ENCODE peak calls at places on chromosomes 1 and 21, in four cellular contexts. One of them, this sample, is unnamed.

GRCh38 chr1:51916587-51917405 is 38.3 kb upstream of the NRDC start:
- DNase-seq in IMR-90: peak
- DNase-seq in SK-N-MC: no peak
- DNase-seq in Karpas-422: peak
- DNase-seq in this sample: peak

GRCh38 chr1:204523605-204524215 is 7.5 kb downstream of the MDM4 start:
- DNase-seq in SK-N-MC: no peak
- DNase-seq in IMR-90: no peak
- DNase-seq in Karpas-422: no peak
- DNase-seq in this sample: no peak

GRCh38 chr1:41868241-41868953 is 50.3 kb downstream of the HIVEP3 start:
- DNase-seq in IMR-90: no peak
- DNase-seq in Karpas-422: peak
- DNase-seq in SK-N-MC: no peak
- DNase-seq in this sample: no peak

GRCh38 chr1:200033511-200034261 is 6.2 kb downstream of the NR5A2 start:
- DNase-seq in Karpas-422: no peak
- DNase-seq in SK-N-MC: no peak
- DNase-seq in IMR-90: no peak
- DNase-seq in this sample: peak

GRCh38 chr1:1221887-1222574 is 8.1 kb upstream of the TNFRSF4 start:
- DNase-seq in Karpas-422: no peak
- DNase-seq in IMR-90: no peak
- DNase-seq in SK-N-MC: no peak
- DNase-seq in this sample: no peak

GRCh38 chr1:159014851-159015250 is 5.1 kb downstream of the IFI16 start:
- DNase-seq in SK-N-MC: no peak
- DNase-seq in Karpas-422: no peak
- DNase-seq in IMR-90: no peak
- DNase-seq in this sample: no peak

GRCh38 chr1:24635195-24635843 is 7.8 kb upstream of the SRRM1 start:
- DNase-seq in SK-N-MC: peak
- DNase-seq in Karpas-422: peak
- DNase-seq in IMR-90: peak
- DNase-seq in this sample: peak

GRCh38 chr1:172990598-172991215 is 60.0 kb downstream of the TNFSF18 start:
- DNase-seq in SK-N-MC: no peak
- DNase-seq in IMR-90: peak
- DNase-seq in Karpas-422: no peak
- DNase-seq in this sample: peak

GRCh38 chr1:1206376-1207253 is at the start of gene TNFRSF18:
- DNase-seq in IMR-90: no peak
- DNase-seq in Karpas-422: peak
- DNase-seq in SK-N-MC: no peak
- DNase-seq in this sample: peak

GRCh38 chr1:33738536-33738935 is 125.3 kb upstream of the HMGB4 start:
- DNase-seq in SK-N-MC: no peak
- DNase-seq in Karpas-422: no peak
- DNase-seq in IMR-90: no peak
- DNase-seq in this sample: no peak

GRCh38 chr1:209912306-209912705 is 25.7 kb upstream of the SYT14 start:
- DNase-seq in IMR-90: no peak
- DNase-seq in SK-N-MC: no peak
- DNase-seq in Karpas-422: no peak
- DNase-seq in this sample: no peak

GRCh38 chr1:111789077-111789476 is 33.4 kb downstream of the DDX20 start:
- DNase-seq in Karpas-422: no peak
- DNase-seq in IMR-90: no peak
- DNase-seq in SK-N-MC: no peak
- DNase-seq in this sample: no peak

GRCh38 chr1:96340688-96341087 is 380.9 kb upstream of the PTBP2 start:
- DNase-seq in IMR-90: no peak
- DNase-seq in Karpas-422: no peak
- DNase-seq in SK-N-MC: no peak
- DNase-seq in this sample: no peak
- H3K9ac ChIP-seq in IMR-90: no peak
- H3K9ac ChIP-seq in Karpas-422: no peak
- H3K9ac ChIP-seq in SK-N-MC: no peak
- H3K9ac ChIP-seq in this sample: no peak

GRCh38 chr21:45982758-45983731 is 1.5 kb downstream of the COL6A1 start:
- DNase-seq in Karpas-422: no peak
- DNase-seq in IMR-90: no peak
- DNase-seq in SK-N-MC: no peak
- DNase-seq in this sample: no peak

GRCh38 chr21:45985471-45986315 is 4.1 kb downstream of the COL6A1 start:
- DNase-seq in Karpas-422: no peak
- DNase-seq in SK-N-MC: no peak
- DNase-seq in IMR-90: no peak
- DNase-seq in this sample: no peak

GRCh38 chr21:45982256-45982757 is 737 bp downstream of the COL6A1 start:
- DNase-seq in SK-N-MC: no peak
- DNase-seq in Karpas-422: no peak
- DNase-seq in IMR-90: no peak
- DNase-seq in this sample: no peak

GRCh38 chr21:45984584-45985095 is 3.1 kb downstream of the COL6A1 start:
- DNase-seq in SK-N-MC: no peak
- DNase-seq in Karpas-422: no peak
- DNase-seq in IMR-90: no peak
- DNase-seq in this sample: no peak

DNA sequence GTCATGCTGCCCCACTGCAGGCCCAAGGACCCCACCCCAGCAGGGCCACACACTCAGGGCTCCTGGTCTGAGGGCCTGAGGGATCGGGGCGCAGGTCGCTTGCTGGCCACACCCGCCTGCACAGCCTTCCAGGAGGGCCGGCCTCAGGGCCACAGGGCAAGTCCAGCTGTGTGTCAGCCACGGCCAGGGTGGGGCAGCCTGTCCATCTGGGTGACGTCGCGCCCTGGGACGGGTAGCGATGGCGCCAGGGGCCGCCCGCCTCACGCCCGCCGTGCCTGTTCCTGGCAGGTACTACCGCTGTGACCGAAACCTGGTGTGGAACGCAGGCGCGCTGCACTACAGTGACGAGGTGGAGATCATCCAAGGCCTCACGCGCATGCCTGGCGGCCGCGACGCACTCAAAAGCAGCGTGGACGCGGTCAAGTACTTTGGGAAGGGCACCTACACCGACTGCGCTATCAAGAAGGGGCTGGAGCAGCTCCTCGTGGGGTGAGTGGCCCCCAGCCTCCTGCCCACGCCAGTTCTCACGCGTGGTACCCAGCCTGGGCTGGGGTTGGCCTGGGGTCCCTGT is 2.5 kb downstream of the COL6A1 start:
- DNase-seq in IMR-90: no peak
- DNase-seq in SK-N-MC: no peak
- DNase-seq in Karpas-422: no peak
- DNase-seq in this sample: no peak
- H3K4me3 ChIP-seq in IMR-90: peak
- H3K4me3 ChIP-seq in SK-N-MC: no peak
- H3K4me3 ChIP-seq in Karpas-422: no peak
- H3K4me3 ChIP-seq in this sample: peak

GRCh38 chr1:176796583-176796982 is 333.6 kb downstream of the PAPPA2 start:
- DNase-seq in IMR-90: no peak
- DNase-seq in Karpas-422: no peak
- DNase-seq in SK-N-MC: no peak
- DNase-seq in this sample: no peak

GRCh38 chr1:176791911-176792310 is 328.9 kb downstream of the PAPPA2 start:
- DNase-seq in SK-N-MC: no peak
- DNase-seq in IMR-90: no peak
- DNase-seq in Karpas-422: no peak
- DNase-seq in this sample: peak

GRCh38 chr1:176794897-176795508 is 332.0 kb downstream of the PAPPA2 start:
- DNase-seq in IMR-90: no peak
- DNase-seq in Karpas-422: no peak
- DNase-seq in SK-N-MC: no peak
- DNase-seq in this sample: no peak

GRCh38 chr1:176799327-176799726 is 336.4 kb downstream of the PAPPA2 start:
- DNase-seq in SK-N-MC: no peak
- DNase-seq in Karpas-422: peak
- DNase-seq in IMR-90: no peak
- DNase-seq in this sample: no peak

GRCh38 chr1:176795929-176796328 is 333.0 kb downstream of the PAPPA2 start:
- DNase-seq in SK-N-MC: no peak
- DNase-seq in Karpas-422: no peak
- DNase-seq in IMR-90: no peak
- DNase-seq in this sample: no peak
- H3K27ac ChIP-seq in SK-N-MC: no peak
- H3K27ac ChIP-seq in Karpas-422: no peak
- H3K27ac ChIP-seq in IMR-90: no peak
- H3K27ac ChIP-seq in this sample: no peak

GRCh38 chr1:21439345-21439720 is 604 bp upstream of the NBPF3 start:
- DNase-seq in IMR-90: no peak
- DNase-seq in SK-N-MC: no peak
- DNase-seq in Karpas-422: no peak
- DNase-seq in this sample: no peak
- H3K9ac ChIP-seq in IMR-90: peak
- H3K9ac ChIP-seq in SK-N-MC: peak
- H3K9ac ChIP-seq in Karpas-422: peak
- H3K9ac ChIP-seq in this sample: no peak

DNA sequence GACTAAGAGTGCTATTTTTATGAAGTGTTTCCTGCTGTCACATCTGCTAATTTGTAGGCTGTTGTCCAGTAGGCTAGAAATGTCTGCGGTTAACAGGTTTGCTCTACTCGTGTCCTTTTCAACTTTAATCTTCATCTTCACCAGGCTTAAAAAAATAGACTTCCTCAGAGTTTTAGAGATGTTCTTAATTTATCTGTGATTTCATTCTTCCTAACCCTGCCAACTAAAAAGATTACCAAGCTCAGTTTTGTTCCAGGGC is 66.8 kb downstream of the SASS6 start:
- DNase-seq in Karpas-422: no peak
- DNase-seq in IMR-90: no peak
- DNase-seq in SK-N-MC: no peak
- DNase-seq in this sample: no peak
- H3K4me3 ChIP-seq in Karpas-422: no peak
- H3K4me3 ChIP-seq in IMR-90: no peak
- H3K4me3 ChIP-seq in SK-N-MC: no peak
- H3K4me3 ChIP-seq in this sample: no peak

DNA sequence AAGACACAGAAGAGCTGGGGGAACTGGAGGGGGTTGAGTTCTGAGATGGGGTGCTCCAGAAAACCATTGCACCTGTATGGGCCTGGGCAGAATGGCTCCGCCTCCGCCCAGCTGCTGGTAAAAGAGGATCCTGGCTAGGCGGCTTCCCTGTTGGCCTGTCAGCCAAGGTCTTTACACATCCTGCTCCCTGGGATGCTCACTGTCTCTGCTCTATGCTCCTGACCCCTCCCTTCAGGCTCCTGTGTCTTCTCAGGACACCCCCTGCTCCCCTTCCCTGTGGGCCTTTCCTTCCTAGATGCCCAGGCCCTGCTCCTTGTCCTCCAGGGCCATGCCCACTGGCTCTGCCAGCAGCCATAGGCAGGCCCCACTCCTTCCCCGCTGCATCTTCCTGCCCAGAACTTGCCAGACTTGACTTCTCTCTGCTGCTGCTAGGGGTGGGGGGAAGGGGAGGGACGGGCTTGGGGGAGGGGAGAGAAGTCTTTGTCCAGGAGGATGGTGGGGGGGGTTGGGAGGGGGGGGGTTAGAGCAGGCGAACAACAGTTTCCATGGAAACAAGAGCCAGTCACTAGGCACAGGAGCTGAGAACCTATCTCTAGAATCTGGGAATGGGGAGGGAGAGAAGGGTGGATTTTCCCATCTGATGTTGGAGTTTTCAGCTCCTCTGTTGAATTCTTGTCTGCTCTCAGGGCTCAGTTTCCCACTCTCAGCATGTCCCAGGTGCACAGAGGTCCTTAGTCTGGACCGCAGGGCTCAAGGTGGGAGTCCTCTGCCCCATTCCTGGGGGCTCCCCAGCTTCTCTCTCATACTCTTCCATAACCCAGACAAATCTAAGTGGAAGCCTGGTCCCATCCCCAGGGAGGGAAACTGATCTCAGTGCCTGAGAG is 10.6 kb downstream of the CELSR2 start:
- DNase-seq in SK-N-MC: no peak
- DNase-seq in IMR-90: no peak
- DNase-seq in Karpas-422: no peak
- DNase-seq in this sample: no peak
- H3K27ac ChIP-seq in SK-N-MC: no peak
- H3K27ac ChIP-seq in IMR-90: no peak
- H3K27ac ChIP-seq in Karpas-422: no peak
- H3K27ac ChIP-seq in this sample: no peak

GRCh38 chr1:39788426-39788757 is 273 bp downstream of the BMP8B start:
- DNase-seq in Karpas-422: no peak
- DNase-seq in IMR-90: no peak
- DNase-seq in SK-N-MC: no peak
- DNase-seq in this sample: no peak

GRCh38 chr1:39791838-39792237 is 3.2 kb upstream of the BMP8B start:
- DNase-seq in IMR-90: no peak
- DNase-seq in SK-N-MC: no peak
- DNase-seq in Karpas-422: no peak
- DNase-seq in this sample: no peak

GRCh38 chr1:39787468-39787867 is 1.2 kb downstream of the BMP8B start:
- DNase-seq in IMR-90: no peak
- DNase-seq in Karpas-422: no peak
- DNase-seq in SK-N-MC: no peak
- DNase-seq in this sample: no peak

GRCh38 chr1:39788758-39789570 is at the start of gene BMP8B:
- DNase-seq in IMR-90: no peak
- DNase-seq in SK-N-MC: no peak
- DNase-seq in Karpas-422: no peak
- DNase-seq in this sample: no peak

GRCh38 chr1:39789571-39790110 is 976 bp upstream of the BMP8B start:
- DNase-seq in Karpas-422: no peak
- DNase-seq in IMR-90: no peak
- DNase-seq in SK-N-MC: no peak
- DNase-seq in this sample: no peak
- H3K9ac ChIP-seq in Karpas-422: no peak
- H3K9ac ChIP-seq in IMR-90: no peak
- H3K9ac ChIP-seq in SK-N-MC: no peak
- H3K9ac ChIP-seq in this sample: no peak

DNA sequence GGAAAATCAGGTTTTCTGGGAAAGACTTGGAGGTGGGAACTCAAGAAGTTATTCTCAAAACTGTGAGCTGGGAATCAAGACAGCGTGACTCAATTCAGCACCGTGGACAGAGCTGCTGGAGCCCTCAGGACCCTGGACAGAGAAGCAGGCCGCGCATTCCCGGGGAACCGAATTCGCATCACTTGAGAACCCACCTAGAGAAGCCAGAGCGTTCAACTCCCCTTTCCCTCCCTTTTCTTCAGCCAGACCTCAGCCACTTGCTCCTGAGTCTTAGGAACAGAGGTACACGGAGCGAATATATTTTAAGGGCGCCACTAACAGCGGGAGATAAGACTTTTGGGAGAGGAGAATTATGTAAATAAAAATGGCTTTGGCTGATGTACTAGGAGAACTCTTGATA is 2.0 kb upstream of the LIN28A start:
- DNase-seq in SK-N-MC: peak
- DNase-seq in Karpas-422: peak
- DNase-seq in IMR-90: peak
- DNase-seq in this sample: peak
- H3K4me3 ChIP-seq in SK-N-MC: no peak
- H3K4me3 ChIP-seq in Karpas-422: no peak
- H3K4me3 ChIP-seq in IMR-90: no peak
- H3K4me3 ChIP-seq in this sample: no peak

This sample was measured in fibroblast of lung.